ENCODE peak calls at places on chromosomes 7 and 10, in four cellular contexts. A is esophagus squamous epithelium, J is heart right ventricle, K is upper lobe of left lung. F is an unnamed sample.

GRCh38 chr7:2164646-2165045 is 68.1 kb downstream of the MAD1L1 start:
- DNase-seq in A (no peak), J (no peak), K (no peak), F (no peak)

GRCh38 chr10:3067859-3068179 is 471 bp downstream of the PFKP start:
- DNase-seq in A (no peak), J (no peak), K (peak; percentile 82), F (peak; percentile 56)

GRCh38 chr10:59536151-59536550 is 173.5 kb downstream of the SLC16A9 start:
- DNase-seq in A (no peak), J (peak; percentile 60), K (no peak), F (no peak)

GRCh38 chr7:38671901-38672559 is 40.9 kb upstream of the AMPH start:
- DNase-seq in J (no peak), A (no peak), K (no peak), F (no peak)

GRCh38 chr7:66426996-66427395 is 201.7 kb upstream of the KCTD7 start:
- DNase-seq in K (no peak), A (no peak), J (no peak), F (no peak)

GRCh38 chr10:80411267-80411668 is 2.9 kb downstream of the PRXL2A start:
- DNase-seq in K (no peak), J (no peak), A (no peak), F (no peak)

GRCh38 chr10:89414879-89415821 is 782 bp downstream of the IFIT5 start:
- DNase-seq in J (peak; percentile 47), K (peak; percentile 89), A (no peak), F (peak; percentile 56)

GRCh38 chr7:55111007-55111406 is 92.2 kb downstream of the EGFR start:
- DNase-seq in J (no peak), A (no peak), K (no peak), F (no peak)

GRCh38 chr7:158431055-158431940 is 156.3 kb downstream of the PTPRN2 start:
- DNase-seq in A (no peak), K (no peak), J (no peak), F (no peak)

GRCh38 chr10:118307768-118308347 is 34.3 kb downstream of the FAM204A start:
- DNase-seq in A (no peak), K (no peak), J (no peak), F (no peak)

GRCh38 chr10:118310822-118311221 is 31.3 kb downstream of the FAM204A start:
- DNase-seq in A (no peak), K (no peak), J (no peak), F (no peak)

GRCh38 chr10:118309911-118310310 is 32.2 kb downstream of the FAM204A start:
- DNase-seq in K (no peak), J (no peak), A (no peak), F (no peak)

GRCh38 chr10:118307237-118307636 is 34.9 kb downstream of the FAM204A start:
- DNase-seq in K (no peak), A (no peak), J (no peak), F (no peak)

DNA sequence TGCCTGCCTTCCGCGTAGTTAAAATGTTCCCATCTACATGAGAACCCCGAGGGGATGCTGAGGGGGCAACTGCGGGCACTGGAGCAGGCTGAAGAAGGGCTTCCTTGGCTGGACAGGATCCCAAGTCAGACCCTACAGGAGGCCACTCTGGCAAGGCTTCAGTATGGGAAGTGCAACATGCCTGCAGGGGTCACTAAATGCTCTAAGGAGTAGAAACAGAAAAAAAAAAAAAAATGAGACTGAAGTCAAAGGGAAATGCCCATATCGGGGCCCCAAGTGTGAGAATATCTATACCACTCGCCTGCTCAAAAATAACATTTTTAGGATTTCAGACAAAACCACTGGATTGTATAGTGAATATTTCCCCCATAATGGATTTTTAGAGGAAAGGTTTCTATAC is 33.5 kb downstream of the FAM204A start:
- DNase-seq in A (no peak), K (no peak), J (no peak), F (no peak)
- TF ChIP-seq CTCF in A (no peak), K (no peak), J (no peak), F (no peak)

DNA sequence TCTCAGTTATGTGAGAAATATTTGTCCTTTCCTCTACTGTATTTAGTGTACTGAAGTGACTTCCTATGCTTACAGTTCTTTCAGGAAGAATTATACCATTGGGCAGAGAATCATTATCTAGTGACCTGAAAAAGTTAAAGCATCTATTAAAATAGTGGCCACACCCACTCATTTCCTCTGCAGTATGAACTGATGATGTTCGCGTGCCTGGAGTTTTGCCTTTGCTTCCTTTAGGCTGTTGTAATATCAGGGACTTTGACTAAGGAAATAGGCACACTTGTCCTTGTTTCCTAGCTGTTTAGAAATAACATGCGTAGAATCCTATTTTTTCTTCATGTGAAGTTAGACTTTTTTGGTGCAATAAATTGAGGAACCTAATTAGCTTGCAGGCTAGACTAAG is 100.7 kb downstream of the ZMYND11 start:
- DNase-seq in A (no peak), K (no peak), J (no peak), F (no peak)
- TF ChIP-seq CTCF in A (no peak), K (no peak), J (no peak), F (no peak)

DNA sequence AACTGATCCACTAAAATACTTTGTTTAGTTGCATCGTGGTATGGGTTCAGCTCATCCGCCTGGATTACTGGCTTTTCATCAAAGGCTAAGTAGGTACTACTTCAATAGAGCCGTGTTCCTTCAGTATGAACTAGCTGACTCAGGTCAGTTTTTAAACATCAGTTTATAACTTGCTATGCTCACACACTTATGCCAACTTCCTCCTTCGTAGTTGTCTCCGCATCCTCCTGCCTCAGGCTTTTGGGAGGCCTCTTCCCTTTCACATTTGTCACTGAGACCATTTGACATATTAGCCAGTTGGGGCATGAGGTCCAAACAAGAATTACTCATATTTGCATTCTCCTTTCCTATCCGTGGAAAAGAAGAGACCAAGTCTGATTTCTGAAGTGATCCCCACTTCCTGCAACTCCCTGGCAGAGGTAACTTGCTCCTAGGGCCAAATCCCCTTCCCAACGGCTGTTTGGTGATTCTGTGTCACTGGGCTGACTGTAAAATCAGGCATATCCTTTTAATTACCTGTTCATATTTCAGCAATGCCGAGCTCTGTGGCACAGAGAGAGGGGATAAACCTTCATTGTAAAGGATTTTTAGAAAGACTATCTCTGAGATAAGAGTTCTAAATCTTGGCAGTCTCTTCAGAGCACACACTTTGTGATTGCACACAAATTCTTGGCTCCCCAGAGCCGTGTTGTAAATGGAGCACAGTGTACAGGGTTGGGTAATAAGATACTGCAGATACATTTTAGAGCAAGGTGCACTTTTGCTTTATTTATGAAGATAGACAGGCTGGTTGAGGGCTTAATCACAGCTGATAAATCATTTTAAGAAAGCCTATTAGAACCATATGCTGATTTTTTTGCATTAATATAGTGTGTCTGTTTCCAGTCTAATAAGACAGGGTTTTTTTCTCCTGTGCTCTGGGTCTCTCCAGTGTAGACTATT is 108.0 kb downstream of the CREB5 start:
- DNase-seq in A (no peak), K (no peak), J (no peak), F (no peak)
- TF ChIP-seq CTCF in A (no peak), K (no peak), J (no peak), F (no peak)

GRCh38 chr7:142301299-142301698 is 43.4 kb upstream of the PRSS58 start:
- DNase-seq in J (no peak), K (no peak), A (no peak), F (no peak)

GRCh38 chr7:142301923-142302550 is 44.2 kb upstream of the PRSS58 start:
- DNase-seq in A (no peak), J (no peak), K (no peak), F (peak; percentile 47)

GRCh38 chr7:142307246-142307900 is 49.5 kb upstream of the PRSS58 start:
- DNase-seq in A (no peak), K (no peak), J (no peak), F (no peak)

GRCh38 chr7:142300689-142301088 is 42.8 kb upstream of the PRSS58 start:
- DNase-seq in J (no peak), A (no peak), K (no peak), F (no peak)

DNA sequence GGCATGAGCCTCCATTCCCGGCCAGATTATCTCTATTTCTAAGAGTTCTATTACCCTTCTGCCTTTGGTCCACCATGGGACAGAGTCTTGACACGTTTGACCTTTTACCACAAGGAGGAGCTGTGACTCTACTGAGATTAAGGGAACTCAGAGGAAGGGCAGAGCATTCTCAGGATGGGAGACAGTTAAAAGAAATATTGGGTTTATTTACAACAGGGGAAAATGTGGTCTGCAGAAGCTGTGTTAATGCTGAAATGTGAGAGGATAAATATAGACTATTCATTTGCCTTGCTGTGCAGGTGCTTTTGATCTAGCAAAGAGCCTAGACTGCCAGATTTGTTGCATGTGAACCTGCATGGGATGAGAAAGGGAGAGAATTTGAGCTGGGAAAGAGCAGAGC is 45.8 kb upstream of the PRSS58 start:
- DNase-seq in A (no peak), K (no peak), J (no peak), F (no peak)
- TF ChIP-seq CTCF in A (peak; percentile 11), K (no peak), J (peak; percentile 39), F (peak; percentile 39)

GRCh38 chr7:36984710-36985308 is 260.5 kb upstream of the AOAH start:
- DNase-seq in A (no peak), K (no peak), J (no peak), F (no peak)

GRCh38 chr7:36986429-36987362 is 262.4 kb upstream of the AOAH start:
- DNase-seq in J (peak; percentile 60), K (no peak), A (no peak), F (peak; percentile 62)

GRCh38 chr7:36987363-36987724 is 263.1 kb upstream of the AOAH start:
- DNase-seq in J (no peak), A (no peak), K (no peak), F (no peak)

GRCh38 chr7:36984051-36984492 is 259.8 kb upstream of the AOAH start:
- DNase-seq in K (no peak), A (no peak), J (no peak), F (no peak)

DNA sequence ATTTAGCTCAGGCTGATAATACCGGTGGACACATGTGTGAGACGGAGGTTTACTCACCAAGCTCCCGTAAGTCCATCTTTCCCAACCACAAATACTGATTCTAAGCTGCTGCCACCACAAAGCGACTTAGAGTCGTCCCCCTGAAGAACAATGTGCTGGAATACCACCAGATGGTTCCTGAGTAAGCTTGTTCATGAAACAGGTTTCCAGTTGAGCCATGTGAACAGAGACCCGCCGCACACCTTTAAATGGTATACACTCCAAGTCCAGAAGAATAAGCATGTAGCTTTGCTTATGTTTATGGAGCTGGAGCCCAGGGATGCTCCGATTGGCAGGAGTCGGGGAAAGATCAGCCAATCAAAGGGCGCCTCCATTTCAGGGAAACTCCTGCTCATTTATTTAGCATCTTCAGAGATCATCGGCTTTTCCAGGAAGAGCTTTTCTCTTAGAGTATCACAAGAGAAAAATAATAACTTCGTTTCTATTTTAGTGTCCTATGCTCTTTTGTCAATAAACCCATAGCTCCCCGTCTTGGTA is 261.6 kb upstream of the AOAH start:
- DNase-seq in J (no peak), A (no peak), K (no peak), F (no peak)
- TF ChIP-seq CTCF in J (no peak), A (no peak), K (no peak), F (no peak)

DNA sequence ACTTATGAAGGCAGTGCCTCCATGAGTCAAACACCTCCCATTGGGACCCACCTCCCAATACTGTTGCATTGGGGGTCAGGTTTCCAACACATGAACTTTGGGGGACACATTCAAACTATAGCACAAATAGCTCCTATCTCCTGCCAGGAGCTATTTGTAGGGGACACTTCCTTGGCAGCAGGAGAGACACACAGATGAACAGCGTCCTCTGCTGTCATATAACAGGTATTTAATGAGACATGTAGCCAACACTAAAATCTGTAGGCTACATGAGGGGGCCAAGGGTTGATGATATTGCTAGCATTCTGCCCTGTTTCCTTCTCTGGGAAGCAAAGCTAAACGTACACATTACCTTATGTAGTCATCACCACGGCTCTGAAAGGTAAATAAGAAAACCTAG is 2.6 kb upstream of the GPR26 start:
- DNase-seq in A (no peak), J (no peak), K (no peak), F (no peak)
- TF ChIP-seq CTCF in A (no peak), J (no peak), K (no peak), F (no peak)

GRCh38 chr10:114239117-114239993 is at the start of gene VWA2:
- DNase-seq in A (no peak), J (peak; percentile 14), K (peak; percentile 91), F (peak; percentile 59)
- TF ChIP-seq CTCF in A (no peak), J (peak; percentile 50), K (peak; percentile 51), F (peak; percentile 25)

GRCh38 chr7:24894670-24895221 is 85.2 kb downstream of the OSBPL3 start:
- DNase-seq in J (no peak), K (no peak), A (no peak), F (no peak)
- TF ChIP-seq CTCF in J (peak; percentile 48), K (peak; percentile 12), A (no peak), F (no peak)